ENCODE peak calls at places on chromosome 9, in four cellular contexts. D is WTC11, X is HepG2, C is K562. I is an unnamed sample.

GRCh38 chr9:75993434-75993833 is 103.0 kb downstream of the PCSK5 start:
- DNase-seq in D (no peak), X (peak), C (no peak), I (no peak)

GRCh38 chr9:131276107-131276888 is at the start of gene FAM78A:
- DNase-seq in D (peak), X (no peak), C (no peak), I (peak)

GRCh38 chr9:91429501-91429900 is 5.9 kb upstream of the NFIL3 start:
- DNase-seq in D (no peak), X (no peak), C (no peak), I (no peak)

GRCh38 chr9:102445181-102445747 is 549.9 kb upstream of the CYLC2 start:
- DNase-seq in D (no peak), X (no peak), C (no peak), I (no peak)

GRCh38 chr9:111691686-111692329 is 30.4 kb downstream of the GNG10 start:
- DNase-seq in D (no peak), X (peak), C (no peak), I (peak)

GRCh38 chr9:4677392-4677791 is 2.0 kb upstream of the CDC37L1 start:
- DNase-seq in D (no peak), X (no peak), C (no peak), I (no peak)

GRCh38 chr9:114989600-114990410 is 59.4 kb upstream of the TNFSF8 start:
- DNase-seq in D (no peak), X (no peak), C (no peak), I (no peak)

GRCh38 chr9:127128341-127129072 is 6.1 kb upstream of the ANGPTL2 start:
- DNase-seq in D (no peak), X (no peak), C (no peak), I (no peak)

GRCh38 chr9:131179561-131180219 is 54.3 kb downstream of the NUP214 start:
- DNase-seq in D (no peak), X (no peak), C (no peak), I (no peak)

GRCh38 chr9:7266911-7267555 is 509.3 kb downstream of the KDM4C start:
- DNase-seq in D (no peak), X (no peak), C (no peak), I (no peak)

GRCh38 chr9:132182609-132183073 is 20.8 kb downstream of the NTNG2 start:
- DNase-seq in D (no peak), X (no peak), C (no peak), I (peak)

GRCh38 chr9:21684831-21685362 is 117.5 kb upstream of the MTAP start:
- DNase-seq in D (no peak), X (peak), C (no peak), I (no peak)

GRCh38 chr9:123687246-123687721 is 242.6 kb downstream of the DENND1A start:
- DNase-seq in D (no peak), X (peak), C (no peak), I (no peak)

GRCh38 chr9:131670247-131670681 is 69.6 kb downstream of the RAPGEF1 start:
- DNase-seq in D (no peak), X (no peak), C (no peak), I (no peak)

GRCh38 chr9:131393622-131394463 is at the start of gene PRRC2B:
- DNase-seq in D (peak), X (peak), C (peak), I (peak)

GRCh38 chr9:109440117-109440515 is 58.0 kb downstream of the PTPN3 start:
- DNase-seq in D (no peak), X (no peak), C (no peak), I (no peak)

GRCh38 chr9:121958530-121958929 is 134.6 kb downstream of the TTLL11 start:
- DNase-seq in D (no peak), X (no peak), C (no peak), I (no peak)

GRCh38 chr9:16869140-16869903 is 1.1 kb downstream of the BNC2 start:
- DNase-seq in D (no peak), X (no peak), C (no peak), I (no peak)

GRCh38 chr9:136589766-136590740 is 44.2 kb upstream of the NOTCH1 start:
- DNase-seq in D (no peak), X (no peak), C (no peak), I (no peak)
- TF ChIP-seq FOXJ3 in D (no peak), X (no peak), C (no peak), I (no peak)

GRCh38 chr9:98808411-98808815 is 943 bp downstream of the GALNT12 start:
- DNase-seq in D (no peak), X (no peak), C (peak), I (no peak)

GRCh38 chr9:98807070-98807810 is at the start of gene GALNT12:
- DNase-seq in D (peak), X (no peak), C (peak), I (peak)

GRCh38 chr9:98806394-98807069 is 938 bp upstream of the GALNT12 start:
- DNase-seq in D (no peak), X (no peak), C (no peak), I (no peak)

GRCh38 chr9:98808879-98809278 is 1.4 kb downstream of the GALNT12 start:
- DNase-seq in D (no peak), X (no peak), C (no peak), I (no peak)

DNA sequence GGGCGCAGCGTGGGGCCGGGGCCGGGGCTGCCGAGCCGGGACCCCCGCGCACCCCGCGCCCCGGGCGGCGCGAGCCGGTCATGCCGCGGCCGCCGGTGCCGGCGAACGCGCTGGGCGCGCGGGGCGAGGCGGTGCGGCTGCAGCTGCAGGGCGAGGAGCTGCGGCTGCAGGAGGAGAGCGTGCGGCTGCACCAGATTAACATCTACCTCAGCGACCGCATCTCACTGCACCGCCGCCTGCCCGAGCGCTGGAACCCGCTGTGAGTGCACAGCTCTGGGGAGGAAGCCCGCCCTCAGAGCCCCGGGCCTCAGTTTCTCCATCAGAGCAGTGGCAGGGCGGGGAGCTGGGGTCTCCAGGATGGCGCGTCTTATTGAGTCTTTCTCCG is 333 bp downstream of the GALNT12 start:
- DNase-seq in D (peak), X (no peak), C (no peak), I (no peak)
- TF ChIP-seq CTCF in D (no peak), X (no peak), C (no peak), I (no peak)

DNA sequence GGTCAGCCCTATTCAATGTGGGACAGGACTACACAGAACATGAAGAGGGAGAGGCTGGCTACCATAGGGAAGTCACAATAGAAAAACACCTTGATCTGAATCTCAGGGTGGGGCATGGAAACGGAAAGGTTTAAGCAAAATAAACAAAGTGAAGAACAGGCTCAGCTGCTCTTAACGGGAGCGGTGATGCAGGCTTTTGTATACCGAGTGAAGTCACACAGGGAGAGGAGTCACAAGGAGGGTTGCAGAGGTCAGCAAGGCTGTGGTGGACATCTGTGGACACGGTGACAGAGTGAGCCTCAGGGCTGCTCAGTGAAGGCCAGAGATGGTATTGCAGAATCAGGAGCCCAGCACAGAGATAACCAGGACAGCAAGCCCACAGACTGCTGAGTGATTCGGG is 30.6 kb upstream of the SEMA4D start:
- DNase-seq in D (no peak), X (no peak), C (no peak), I (no peak)
- TF ChIP-seq FOXJ3 in D (no peak), X (no peak), C (no peak), I (no peak)

GRCh38 chr9:85960688-85961093 is 19.7 kb downstream of the NAA35 start:
- DNase-seq in D (no peak), X (no peak), C (no peak), I (no peak)
- TF ChIP-seq CTCF in D (no peak), X (no peak), C (no peak), I (no peak)

I was measured in SK-N-SH.